ENCODE peak calls at places on chromosomes 16 and 17, in five cellular contexts. Z is thoracic aorta, J is posterior vena cava, E is occipital lobe, D is HTR-8/SVneo. Q is an unnamed sample.
A peak's percentile ranks its signal among the peaks of the same experiment; 100 is the strongest.

GRCh38 chr17:496761-497586 is 144.4 kb upstream of the RPH3AL start:
- DNase-seq in Z (no peak), J (peak; percentile 63), D (no peak), E (no peak), Q (no peak)

GRCh38 chr16:22734313-22734869 is 79.6 kb upstream of the HS3ST2 start:
- DNase-seq in J (no peak), E (no peak), D (no peak), Z (no peak), Q (no peak)

GRCh38 chr16:85148959-85149358 is 36.7 kb upstream of the CIBAR2 start:
- DNase-seq in D (no peak), J (no peak), E (no peak), Z (no peak), Q (no peak)

GRCh38 chr16:27745348-27745747 is 195.4 kb downstream of the KATNIP start:
- DNase-seq in J (no peak), D (no peak), Z (no peak), E (no peak), Q (no peak)

GRCh38 chr16:30155188-30155587 is 28.2 kb upstream of the CORO1A start:
- DNase-seq in J (no peak), Z (no peak), D (no peak), E (no peak), Q (no peak)

GRCh38 chr17:75096082-75096625 is 8.4 kb downstream of the SLC16A5 start:
- DNase-seq in E (peak; percentile 23), Z (no peak), J (peak; percentile 87), D (peak; percentile 96), Q (no peak)

GRCh38 chr17:82241183-82241925 is 12.5 kb downstream of the SLC16A3 start:
- DNase-seq in Z (peak; percentile 70), E (peak; percentile 41), D (no peak), J (peak; percentile 95), Q (peak; percentile 96)

GRCh38 chr17:4533522-4534502 is 21.4 kb downstream of the MYBBP1A start:
- DNase-seq in J (no peak), D (no peak), E (peak; percentile 90), Z (no peak), Q (no peak)

GRCh38 chr17:48011405-48012150 is 26.0 kb downstream of the COPZ2 start:
- DNase-seq in J (no peak), E (no peak), D (peak; percentile 80), Z (no peak), Q (no peak)

GRCh38 chr16:46972429-46972970 is 974 bp downstream of the DNAJA2 start:
- DNase-seq in J (no peak), E (no peak), Z (no peak), D (peak; percentile 43), Q (no peak)

GRCh38 chr17:63304704-63305261 is 141.3 kb downstream of the CYB561 start:
- DNase-seq in Z (no peak), D (no peak), E (no peak), J (no peak), Q (no peak)

GRCh38 chr17:49830605-49831004 is 17.3 kb downstream of the TAC4 start:
- DNase-seq in Z (no peak), D (peak; percentile 57), J (no peak), E (no peak), Q (no peak)

GRCh38 chr16:85955566-85955965 is 56.6 kb downstream of the IRF8 start:
- DNase-seq in D (no peak), J (no peak), Z (no peak), E (no peak), Q (no peak)

GRCh38 chr16:12503201-12503600 is 300.5 kb downstream of the CPPED1 start:
- DNase-seq in J (no peak), E (no peak), D (no peak), Z (no peak), Q (no peak)

GRCh38 chr16:7614022-7614795 is 281.6 kb downstream of the RBFOX1 start:
- DNase-seq in J (no peak), Z (no peak), E (no peak), D (no peak), Q (no peak)

Q was measured in esophagus muscularis mucosa.